ENCODE peak calls at places on chromosomes 13 and 19, in five cellular contexts. D is cardiac muscle cell, B is suprapubic skin, H is fibroblast of lung, V is heart left ventricle. J is an unnamed sample.

GRCh38 chr13:51777921-51778320 is 26.0 kb downstream of the DHRS12 start:
- DNase-seq in D (no peak), B (no peak), H (no peak), V (no peak), J (no peak)

GRCh38 chr13:68908879-68909278 is 1198.7 kb upstream of the ATXN8OS start:
- DNase-seq in D (no peak), B (no peak), H (no peak), V (no peak), J (no peak)

GRCh38 chr13:78660130-78660857 is 1.3 kb upstream of the OBI1 start:
- DNase-seq in D (no peak), B (no peak), H (peak), V (no peak), J (no peak)

GRCh38 chr19:15591796-15592195 is 23.2 kb upstream of the CYP4F8 start:
- DNase-seq in D (no peak), B (no peak), H (no peak), V (no peak), J (no peak)

GRCh38 chr13:112449545-112449930 is 73.4 kb downstream of the SPACA7 start:
- DNase-seq in D (no peak), B (no peak), H (no peak), V (peak), J (no peak)

GRCh38 chr13:24153347-24153746 is 7.2 kb upstream of the SPATA13 start:
- DNase-seq in D (peak), B (no peak), H (no peak), V (no peak), J (no peak)

GRCh38 chr19:37217855-37218591 is at the start of gene ZNF383:
- DNase-seq in D (peak), B (peak), H (peak), V (peak), J (peak)

GRCh38 chr13:20407759-20408158 is 117.9 kb downstream of the CRYL1 start:
- DNase-seq in D (no peak), B (no peak), H (no peak), V (no peak), J (no peak)

GRCh38 chr13:112032186-112032835 is 34.6 kb upstream of the SOX1 start:
- DNase-seq in D (no peak), B (no peak), H (no peak), V (no peak), J (no peak)

GRCh38 chr19:51726049-51726448 is 2.3 kb upstream of the HAS1 start:
- DNase-seq in D (no peak), B (peak), H (peak), V (peak), J (peak)

GRCh38 chr19:35063940-35064818 is 22.7 kb downstream of the HPN start:
- DNase-seq in D (no peak), B (no peak), H (peak), V (peak), J (no peak)

GRCh38 chr13:31611214-31611613 is 128.1 kb upstream of the RXFP2 start:
- DNase-seq in D (no peak), B (no peak), H (no peak), V (no peak), J (no peak)

GRCh38 chr19:7013678-7014077 is 7.6 kb downstream of the MBD3L2B start:
- DNase-seq in D (no peak), B (no peak), H (peak), V (no peak), J (no peak)

GRCh38 chr13:112097770-112098169 is 30.8 kb downstream of the SOX1 start:
- DNase-seq in D (no peak), B (no peak), H (no peak), V (no peak), J (no peak)

GRCh38 chr13:110047511-110047910 is 259.4 kb downstream of the COL4A1 start:
- DNase-seq in D (peak), B (no peak), H (peak), V (no peak), J (no peak)

GRCh38 chr19:39277598-39277997 is 9.4 kb downstream of the IFNL2 start:
- DNase-seq in D (no peak), B (no peak), H (no peak), V (no peak), J (no peak)

GRCh38 chr19:9936151-9937000 is at the start of gene OLFM2:
- DNase-seq in D (peak), B (no peak), H (no peak), V (no peak), J (no peak)

GRCh38 chr13:102195566-102196462 is 206.0 kb downstream of the FGF14 start:
- DNase-seq in D (no peak), B (no peak), H (peak), V (no peak), J (no peak)

GRCh38 chr19:38932425-38933179 is 1.9 kb downstream of the MRPS12 start:
- DNase-seq in D (peak), B (no peak), H (peak), V (no peak), J (no peak)

GRCh38 chr13:101845501-101846012 is 393.1 kb downstream of the ITGBL1 start:
- DNase-seq in D (no peak), B (no peak), H (peak), V (no peak), J (no peak)

GRCh38 chr19:56974554-56975207 is 134.2 kb upstream of the PEG3 start:
- DNase-seq in D (no peak), B (no peak), H (no peak), V (no peak), J (no peak)

GRCh38 chr13:49315756-49316481 is 68.2 kb downstream of the CDADC1 start:
- DNase-seq in D (no peak), B (no peak), H (no peak), V (no peak), J (no peak)

GRCh38 chr13:42486711-42487198 is 87.2 kb upstream of the TNFSF11 start:
- DNase-seq in D (no peak), B (no peak), H (peak), V (no peak), J (no peak)

GRCh38 chr13:70732611-70733010 is 624.4 kb upstream of the KLHL1 start:
- DNase-seq in D (no peak), B (no peak), H (no peak), V (no peak), J (no peak)

GRCh38 chr13:107956889-107957288 is 258.4 kb downstream of the LIG4 start:
- DNase-seq in D (no peak), B (no peak), H (no peak), V (no peak), J (no peak)

GRCh38 chr13:101341464-101341863 is 74.8 kb downstream of the NALCN start:
- DNase-seq in D (no peak), B (no peak), H (peak), V (no peak), J (no peak)

GRCh38 chr19:35851213-35852028 is 883 bp downstream of the NPHS1 start:
- DNase-seq in D (peak), B (no peak), H (no peak), V (no peak), J (no peak)

GRCh38 chr19:55340784-55341147 is 1.1 kb downstream of the KMT5C start:
- DNase-seq in D (peak), B (no peak), H (no peak), V (no peak), J (no peak)
- TF ChIP-seq CTCF in D (peak), B (no peak), H (no peak), V (peak), J (no peak)

GRCh38 chr13:73401769-73402168 is 343.0 kb downstream of the KLF5 start:
- DNase-seq in D (no peak), B (no peak), H (no peak), V (no peak), J (no peak)
- TF ChIP-seq CTCF in D (no peak), B (no peak), H (no peak), V (no peak), J (no peak)

GRCh38 chr13:44240611-44241010 is 133.0 kb upstream of the SERP2 start:
- DNase-seq in D (no peak), B (no peak), H (no peak), V (no peak), J (no peak)

GRCh38 chr13:44241638-44242037 is 132.0 kb upstream of the SERP2 start:
- DNase-seq in D (no peak), B (no peak), H (no peak), V (no peak), J (no peak)

GRCh38 chr13:44244288-44244687 is 129.3 kb upstream of the SERP2 start:
- DNase-seq in D (no peak), B (no peak), H (peak), V (no peak), J (no peak)

GRCh38 chr13:44238011-44238421 is 135.6 kb upstream of the SERP2 start:
- DNase-seq in D (no peak), B (no peak), H (peak), V (no peak), J (no peak)

DNA sequence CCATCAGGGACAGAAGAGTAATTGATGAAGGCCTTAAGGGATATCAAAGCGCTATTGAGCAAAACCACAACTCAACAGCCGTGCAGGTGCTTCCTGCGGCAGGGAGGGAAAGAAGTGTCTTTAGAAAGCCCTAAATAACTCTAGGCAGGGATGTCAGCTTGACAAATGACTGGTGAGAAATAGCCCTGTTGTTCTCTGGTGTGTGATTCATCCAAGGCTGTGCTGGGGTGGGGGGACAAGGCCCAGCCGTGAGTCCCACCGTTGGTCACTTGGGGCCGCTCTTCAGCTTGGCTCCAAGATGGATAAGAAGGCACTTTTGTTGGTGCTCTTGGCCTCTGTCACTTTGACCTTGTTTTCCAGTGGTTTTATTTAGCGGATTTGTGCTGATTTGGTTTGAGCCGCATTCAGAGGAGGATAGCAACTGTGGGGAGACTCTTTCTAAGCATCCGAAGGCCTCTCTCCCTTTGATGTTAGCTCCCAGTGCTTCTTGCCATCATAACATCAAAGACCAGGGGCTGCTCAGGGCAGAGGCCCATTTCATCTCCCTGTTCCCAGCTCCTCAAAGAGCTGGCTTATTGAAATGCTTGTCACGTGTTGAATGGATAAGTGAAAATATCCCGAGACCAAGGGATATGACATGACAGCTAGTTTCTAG is 130.3 kb upstream of the SERP2 start:
- DNase-seq in D (peak), B (no peak), H (peak), V (no peak), J (no peak)
- TF ChIP-seq CTCF in D (peak), B (no peak), H (no peak), V (peak), J (no peak)

DNA sequence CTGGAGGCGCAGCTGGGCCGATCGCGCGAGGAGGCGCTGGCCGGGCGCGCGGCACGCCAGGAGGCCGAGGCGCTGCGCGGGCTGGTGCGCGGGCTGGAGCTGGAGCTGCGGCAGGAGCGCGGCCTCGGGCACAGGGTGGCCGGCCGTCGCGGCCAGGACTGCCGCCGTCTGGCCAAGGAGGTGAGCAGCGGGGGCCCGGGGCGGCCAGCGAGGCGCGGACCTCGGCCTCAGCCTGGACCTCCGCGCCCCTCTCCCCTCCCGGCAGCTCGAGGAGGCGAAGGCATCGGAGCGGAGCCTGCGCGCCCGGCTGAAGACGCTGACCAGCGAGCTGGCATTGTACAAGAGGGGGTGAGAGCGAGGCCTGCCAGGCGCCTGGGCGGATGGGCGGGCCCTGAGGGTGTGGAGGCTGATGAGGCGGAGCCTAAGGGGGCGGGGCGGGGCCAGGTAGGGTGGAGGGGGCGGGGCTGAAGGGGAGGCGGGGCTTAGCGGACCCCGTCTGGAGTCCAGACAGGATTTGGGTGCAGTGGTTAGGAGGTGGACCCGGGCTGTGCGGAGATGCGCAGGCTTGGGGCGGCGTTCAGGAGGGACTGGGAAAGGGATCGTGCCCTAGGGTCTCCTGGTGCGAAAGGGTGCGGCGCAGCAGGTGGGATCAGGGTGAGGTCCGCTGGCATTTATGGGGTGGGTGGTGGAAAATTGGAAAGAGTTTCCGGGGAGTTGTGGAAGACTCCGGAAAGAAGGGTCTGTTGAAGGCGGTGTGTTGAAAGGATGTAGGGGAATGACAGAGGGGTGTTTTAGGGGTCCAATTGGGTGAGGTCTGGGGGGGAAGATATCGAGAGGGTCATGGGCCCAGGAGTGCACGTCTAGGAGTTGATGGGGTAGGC is 7.5 kb downstream of the PGLYRP1 start:
- DNase-seq in D (peak), B (peak), H (peak), V (peak), J (peak)
- TF ChIP-seq CTCF in D (no peak), B (no peak), H (no peak), V (peak), J (no peak)

DNA sequence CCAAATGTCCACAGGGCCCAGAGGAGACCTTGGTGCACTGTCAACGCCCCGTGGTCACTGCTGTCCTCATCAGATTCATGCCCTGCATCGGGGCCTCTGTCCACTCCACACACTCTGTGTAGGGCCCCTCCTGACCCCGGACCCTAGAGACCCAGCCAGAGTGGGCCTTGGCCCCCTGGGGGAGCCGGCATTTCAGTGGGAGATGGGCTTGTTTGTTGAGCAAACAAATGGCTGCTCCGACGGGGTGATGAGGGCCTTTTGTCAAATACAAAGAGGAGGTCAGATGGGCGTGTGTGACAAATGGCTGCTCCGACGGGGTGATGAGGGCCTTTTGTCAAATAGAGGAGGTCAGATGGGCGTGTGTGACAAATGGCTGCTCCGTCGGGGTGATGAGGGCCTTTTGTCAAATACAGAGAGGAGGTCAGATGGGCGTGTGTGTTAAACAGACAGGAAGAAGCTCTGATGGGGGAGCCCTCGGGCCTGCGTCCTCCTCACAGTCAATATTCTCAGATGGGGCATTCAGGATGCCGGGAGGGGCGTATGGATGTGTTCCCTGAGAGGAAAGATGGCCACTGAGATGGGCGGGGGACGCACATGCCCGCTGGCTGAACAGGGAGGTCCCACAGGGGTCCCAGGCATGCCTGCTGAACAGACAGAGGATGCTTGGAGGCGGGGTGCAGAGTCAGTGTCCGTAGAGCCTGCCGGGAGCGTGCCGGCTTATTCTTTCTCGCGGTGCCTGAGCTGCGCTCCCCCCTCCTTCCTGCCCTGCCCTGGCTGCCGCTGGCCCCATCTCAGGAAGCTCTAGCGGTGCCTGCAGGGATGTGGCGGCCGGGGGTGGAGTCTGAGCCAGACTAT is 36.3 kb downstream of the SMIM24 start:
- DNase-seq in D (peak), B (no peak), H (peak), V (peak), J (no peak)
- TF ChIP-seq CTCF in D (no peak), B (no peak), H (no peak), V (no peak), J (no peak)

J was measured in omental fat pad.